ENCODE peak calls at places on chromosomes 5 and 9, in eight cellular contexts. K is Peyer's patch, G is BJ, Z is psoas muscle, Q is HT1080, L is amniotic stem cell, B is AG08395, W is A172. A is an unnamed sample.

GRCh38 chr9:105328872-105329728 is 84.6 kb downstream of the SLC44A1 start:
- DNase-seq in L (no peak), B (no peak), K (no peak), Q (no peak), Z (peak), W (no peak), G (no peak), A (no peak)

GRCh38 chr5:34491251-34491620 is 164.9 kb upstream of the RAI14 start:
- DNase-seq in W (no peak), B (peak), L (no peak), Z (no peak), Q (no peak), G (peak), K (no peak), A (no peak)

GRCh38 chr9:126222363-126222834 is 104.2 kb upstream of the MVB12B start:
- DNase-seq in L (no peak), W (no peak), Q (no peak), Z (no peak), G (no peak), K (no peak), B (no peak), A (no peak)

GRCh38 chr5:142981886-142982820 is 212.0 kb downstream of the ARHGAP26 start:
- DNase-seq in W (peak), Q (peak), L (no peak), B (peak), K (peak), Z (peak), G (no peak), A (peak)

GRCh38 chr9:88814521-88815101 is 176.7 kb upstream of the S1PR3 start:
- DNase-seq in L (peak), B (peak), K (no peak), G (peak), Z (no peak), W (peak), Q (no peak), A (no peak)

GRCh38 chr5:141680751-141681201 is 1.3 kb downstream of the ARAP3 start:
- DNase-seq in Q (peak), B (no peak), K (no peak), Z (no peak), L (no peak), W (peak), G (no peak), A (peak)

GRCh38 chr5:100834519-100834918 is 68.6 kb downstream of the ST8SIA4 start:
- DNase-seq in Z (no peak), B (no peak), K (no peak), Q (no peak), W (no peak), G (no peak), L (no peak), A (no peak)

GRCh38 chr9:133572821-133573361 is 36.3 kb downstream of the FAM163B start:
- DNase-seq in K (no peak), Q (no peak), L (no peak), B (peak), Z (peak), W (no peak), G (no peak), A (peak)

GRCh38 chr5:171137768-171138540 is 171.1 kb upstream of the TLX3 start:
- DNase-seq in Q (peak), W (no peak), L (peak), K (no peak), G (no peak), Z (no peak), B (no peak), A (no peak)

GRCh38 chr5:83003791-83004190 is 73.4 kb downstream of the TMEM167A start:
- DNase-seq in B (no peak), K (no peak), L (no peak), W (no peak), Q (no peak), G (no peak), Z (no peak), A (no peak)

GRCh38 chr5:124403281-124403680 is 343.2 kb downstream of the ZNF608 start:
- DNase-seq in G (no peak), K (peak), Z (no peak), B (no peak), L (no peak), Q (no peak), W (no peak), A (peak)

GRCh38 chr5:180154821-180155220 is 54.2 kb downstream of the RASGEF1C start:
- DNase-seq in B (no peak), W (no peak), Z (no peak), K (peak), Q (no peak), G (no peak), L (no peak), A (peak)

GRCh38 chr9:2496160-2496559 is 125.4 kb upstream of the VLDLR start:
- DNase-seq in G (no peak), Q (no peak), W (no peak), B (no peak), Z (no peak), K (no peak), L (no peak), A (no peak)

GRCh38 chr9:882416-882931 is 41.0 kb downstream of the DMRT1 start:
- DNase-seq in L (no peak), W (no peak), K (no peak), Q (no peak), G (no peak), Z (no peak), B (no peak), A (no peak)

GRCh38 chr9:121634800-121635261 is 16.6 kb upstream of the DAB2IP start:
- DNase-seq in G (no peak), L (no peak), K (no peak), W (no peak), B (peak), Z (no peak), Q (peak), A (no peak)

GRCh38 chr9:9318959-9319505 is 1293.8 kb downstream of the PTPRD start:
- DNase-seq in G (no peak), W (no peak), Z (no peak), K (no peak), Q (peak), B (no peak), L (no peak), A (no peak)

GRCh38 chr5:73541981-73542380 is 23.5 kb downstream of the ANKRA2 start:
- DNase-seq in G (no peak), Z (no peak), K (no peak), B (no peak), L (no peak), Q (no peak), W (no peak), A (no peak)

GRCh38 chr5:31638286-31638685 is 645 bp upstream of the PDZD2 start:
- DNase-seq in L (no peak), B (no peak), Q (no peak), W (no peak), K (no peak), G (no peak), Z (peak), A (no peak)

GRCh38 chr9:3946840-3947239 is 353.0 kb downstream of the GLIS3 start:
- DNase-seq in Z (no peak), Q (no peak), G (no peak), B (no peak), W (no peak), L (no peak), K (no peak), A (no peak)

GRCh38 chr5:154190652-154191304 is at the start of gene GALNT10:
- DNase-seq in W (no peak), L (no peak), G (no peak), B (peak), Q (no peak), K (peak), Z (peak), A (peak)

A was measured in transverse colon.